ENCODE peak calls at places on chromosomes 5 and 9, in four cellular contexts. F is H1, B is GM12878, M is HepG2. Z is an unnamed sample.

GRCh38 chr9:91034521-91034920 is 232.9 kb downstream of the SYK start:
- DNase-seq in F (no peak), B (no peak), M (no peak), Z (no peak)

GRCh38 chr5:15627109-15627508 is 127.1 kb downstream of the FBXL7 start:
- DNase-seq in M (no peak), F (no peak), B (no peak), Z (no peak)

GRCh38 chr9:71765693-71766092 is 2.6 kb downstream of the CEMIP2 start:
- DNase-seq in F (no peak), M (peak), B (no peak), Z (no peak)

GRCh38 chr5:136053336-136054121 is 24.7 kb downstream of the TGFBI start:
- DNase-seq in B (no peak), F (no peak), M (peak), Z (peak)

GRCh38 chr5:80195837-80196400 is 59.9 kb downstream of the SERINC5 start:
- DNase-seq in F (no peak), M (no peak), B (no peak), Z (no peak)

GRCh38 chr9:87063883-87064282 is 116.6 kb upstream of the GAS1 start:
- DNase-seq in F (no peak), M (no peak), B (no peak), Z (no peak)

GRCh38 chr5:119168401-119168800 is 97.5 kb downstream of the DMXL1 start:
- DNase-seq in M (no peak), B (no peak), F (no peak), Z (no peak)

GRCh38 chr9:109520475-109521132 is 22.5 kb upstream of the PTPN3 start:
- DNase-seq in F (peak), B (peak), M (peak), Z (peak)

GRCh38 chr9:132125944-132126720 is 35.7 kb upstream of the NTNG2 start:
- DNase-seq in M (no peak), B (no peak), F (no peak), Z (no peak)

GRCh38 chr9:123049589-123050222 is 16.2 kb downstream of the GPR21 start:
- DNase-seq in F (no peak), B (no peak), M (peak), Z (no peak)

GRCh38 chr5:105033642-105034217 is 1471.1 kb upstream of the NUDT12 start:
- DNase-seq in F (no peak), M (no peak), B (no peak), Z (no peak)

GRCh38 chr9:124769451-124770358 is 1.4 kb downstream of the NR6A1 start:
- DNase-seq in M (peak), B (no peak), F (peak), Z (peak)

GRCh38 chr9:127572961-127573727 is 38.9 kb upstream of the STXBP1 start:
- DNase-seq in M (no peak), B (no peak), F (no peak), Z (no peak)

GRCh38 chr5:97046270-97046982 is 96.0 kb downstream of the LIX1 start:
- DNase-seq in M (no peak), B (no peak), F (no peak), Z (no peak)

GRCh38 chr9:96040591-96041461 is 165.3 kb downstream of the ERCC6L2 start:
- DNase-seq in M (peak), F (no peak), B (no peak), Z (no peak)

GRCh38 chr5:157150995-157151394 is 8.3 kb upstream of the MED7 start:
- DNase-seq in B (no peak), M (no peak), F (no peak), Z (no peak)

GRCh38 chr5:143638654-143639053 is 173.3 kb upstream of the HMHB1 start:
- DNase-seq in M (no peak), F (no peak), B (no peak), Z (no peak)

GRCh38 chr9:109453210-109453842 is 44.8 kb downstream of the PTPN3 start:
- DNase-seq in B (no peak), M (no peak), F (no peak), Z (no peak)

GRCh38 chr9:115234094-115234493 is 116.1 kb upstream of the TNC start:
- DNase-seq in F (no peak), B (no peak), M (no peak), Z (no peak)

GRCh38 chr9:113886471-113886870 is 10.4 kb downstream of the ZNF618 start:
- DNase-seq in B (no peak), F (no peak), M (no peak), Z (no peak)

GRCh38 chr5:150576449-150576949 is 64.0 kb upstream of the SYNPO start:
- DNase-seq in B (no peak), F (no peak), M (no peak), Z (no peak)

GRCh38 chr5:36177715-36178556 is 26.0 kb downstream of the SKP2 start:
- DNase-seq in M (peak), F (no peak), B (no peak), Z (no peak)

GRCh38 chr9:112252194-112252593 is 77.1 kb upstream of the SUSD1 start:
- DNase-seq in M (no peak), B (no peak), F (no peak), Z (no peak)

GRCh38 chr5:134063421-134063820 is 51.1 kb upstream of the TCF7 start:
- DNase-seq in B (no peak), M (no peak), F (no peak), Z (no peak)

GRCh38 chr9:116543731-116544400 is 143.2 kb upstream of the TRIM32 start:
- DNase-seq in F (no peak), B (no peak), M (no peak), Z (no peak)

GRCh38 chr5:67771791-67772190 is 443.8 kb upstream of the PIK3R1 start:
- DNase-seq in F (no peak), M (no peak), B (no peak), Z (no peak)

GRCh38 chr9:84374516-84374915 is 34.0 kb upstream of the SLC28A3 start:
- DNase-seq in B (no peak), M (no peak), F (no peak), Z (no peak)

GRCh38 chr9:121325387-121325786 is 44.7 kb downstream of the STOM start:
- DNase-seq in M (no peak), B (no peak), F (no peak), Z (no peak)

GRCh38 chr5:73759771-73760170 is 133.8 kb downstream of the ARHGEF28 start:
- DNase-seq in M (no peak), F (no peak), B (no peak), Z (no peak)

GRCh38 chr5:81782811-81783210 is 31.9 kb upstream of the SSBP2 start:
- DNase-seq in B (no peak), F (no peak), M (no peak), Z (no peak)

GRCh38 chr5:153618857-153619256 is 128.4 kb downstream of the GRIA1 start:
- DNase-seq in F (no peak), M (no peak), B (no peak), Z (peak)

GRCh38 chr9:124894741-124895170 is 32.8 kb downstream of the ARPC5L start:
- DNase-seq in B (no peak), F (no peak), M (peak), Z (peak)

GRCh38 chr5:168422431-168422830 is 63.8 kb upstream of the RARS1 start:
- DNase-seq in M (peak), F (no peak), B (no peak), Z (no peak)

GRCh38 chr9:119283118-119283794 is 86.0 kb downstream of the BRINP1 start:
- DNase-seq in B (no peak), F (peak), M (no peak), Z (no peak)

GRCh38 chr9:113274474-113275146 is 762 bp downstream of the CDC26 start:
- DNase-seq in B (peak), M (peak), F (no peak), Z (peak)

GRCh38 chr5:93225748-93226147 is 355.3 kb downstream of the NR2F1-AS1 start:
- DNase-seq in B (no peak), F (no peak), M (no peak), Z (no peak)

GRCh38 chr5:17217421-17218352 is at the start of gene BASP1:
- DNase-seq in M (no peak), F (peak), B (no peak), Z (no peak)

GRCh38 chr5:148966937-148967336 is 95.9 kb downstream of the SH3TC2 start:
- DNase-seq in M (no peak), F (no peak), B (no peak), Z (no peak)

GRCh38 chr5:174204914-174205313 is 159.4 kb downstream of the NSG2 start:
- DNase-seq in F (peak), M (no peak), B (no peak), Z (no peak)

GRCh38 chr9:72140582-72140981 is 8.7 kb upstream of the GDA start:
- DNase-seq in B (no peak), F (no peak), M (no peak), Z (no peak)

DNA sequence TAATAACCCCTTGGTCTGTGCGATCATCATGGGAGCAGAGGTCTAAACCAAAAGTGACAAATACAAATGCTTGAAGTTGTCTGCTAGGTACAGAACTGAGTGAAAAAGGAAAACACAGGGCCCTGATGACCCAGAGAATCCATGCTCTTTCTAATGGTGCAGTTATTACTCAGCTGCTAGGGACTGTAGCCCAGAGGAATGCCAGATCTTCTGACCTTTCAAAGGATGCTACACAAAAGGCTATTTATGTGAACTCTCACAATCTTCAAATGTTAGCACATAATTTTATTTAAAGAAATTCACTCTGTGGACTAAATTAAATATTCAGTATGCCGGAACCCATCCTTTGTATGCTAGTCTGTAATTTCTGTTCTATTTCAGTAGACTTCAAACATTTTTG is 79.9 kb downstream of the PRR16 start:
- DNase-seq in F (no peak), M (no peak), B (no peak), Z (no peak)
- TF ChIP-seq HDAC6 in F (no peak), M (no peak), B (no peak), Z (no peak)

GRCh38 chr5:171149333-171149732 is 159.7 kb upstream of the TLX3 start:
- DNase-seq in M (no peak), F (no peak), B (no peak), Z (no peak)

GRCh38 chr5:171155621-171156020 is 153.4 kb upstream of the TLX3 start:
- DNase-seq in F (no peak), M (no peak), B (no peak), Z (no peak)

GRCh38 chr5:171143926-171144325 is 165.1 kb upstream of the TLX3 start:
- DNase-seq in M (no peak), F (no peak), B (no peak), Z (no peak)

GRCh38 chr5:171152382-171152781 is 156.7 kb upstream of the TLX3 start:
- DNase-seq in F (no peak), B (no peak), M (no peak), Z (peak)

GRCh38 chr5:171149772-171150171 is 159.3 kb upstream of the TLX3 start:
- DNase-seq in B (no peak), M (no peak), F (no peak), Z (no peak)
- TF ChIP-seq HDAC6 in B (no peak), M (no peak), F (no peak), Z (no peak)

GRCh38 chr5:78916044-78916443 is 69.1 kb downstream of the ARSB start:
- DNase-seq in B (no peak), M (no peak), F (no peak), Z (no peak)
- TF ChIP-seq HDAC6 in B (no peak), M (no peak), F (no peak), Z (no peak)

GRCh38 chr5:78888580-78889187 is 96.4 kb downstream of the ARSB start:
- DNase-seq in M (no peak), F (no peak), B (no peak), Z (no peak)

GRCh38 chr5:78886650-78887230 is 98.4 kb downstream of the ARSB start:
- DNase-seq in F (no peak), M (no peak), B (no peak), Z (peak)

GRCh38 chr5:78890663-78891379 is 94.3 kb downstream of the ARSB start:
- DNase-seq in F (no peak), B (no peak), M (no peak), Z (no peak)

GRCh38 chr5:78889759-78890158 is 95.4 kb downstream of the ARSB start:
- DNase-seq in M (no peak), B (no peak), F (no peak), Z (no peak)

DNA sequence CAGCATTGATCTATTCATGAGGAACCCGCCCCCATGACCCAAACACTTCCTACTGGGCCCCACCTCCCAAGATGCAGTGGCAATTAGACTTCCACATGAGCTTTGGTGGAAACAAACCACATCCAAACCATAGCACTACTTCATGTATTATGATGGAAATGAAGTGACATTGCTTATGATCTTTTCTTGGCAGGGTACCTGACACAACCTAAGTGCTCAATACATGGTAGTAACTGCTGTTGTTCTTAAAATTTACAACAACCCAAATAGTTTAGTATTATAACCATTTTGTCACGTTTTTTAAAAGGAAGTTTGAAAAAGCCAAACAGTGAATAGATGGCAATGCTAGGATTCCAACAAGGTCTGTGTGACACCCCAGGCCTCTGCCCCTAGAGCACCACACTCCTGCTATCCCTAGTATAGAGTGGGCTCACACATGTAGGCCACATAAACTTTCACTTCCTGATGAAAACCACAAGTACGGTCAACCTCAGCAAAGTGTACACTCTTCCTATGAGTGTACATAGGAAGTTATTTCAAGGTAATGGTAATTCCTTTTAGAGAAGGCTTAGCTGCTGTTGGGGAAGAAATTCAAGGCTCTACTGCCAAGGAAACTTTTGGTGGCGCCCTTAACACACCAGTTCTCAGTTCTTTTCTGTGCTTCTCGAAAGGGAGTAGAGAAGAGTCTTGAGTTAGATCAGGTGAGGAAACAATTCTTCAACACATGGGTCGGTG is 97.6 kb downstream of the ARSB start:
- DNase-seq in F (no peak), B (peak), M (no peak), Z (no peak)
- TF ChIP-seq HDAC6 in F (no peak), B (no peak), M (no peak), Z (no peak)

Z was measured in K562.